ENCODE peak calls at places on chromosomes 1 and 21, in five cellular contexts. D, A, C, T and W are unnamed samples.

GRCh38 chr1:20719261-20719660 is 1.5 kb upstream of the KIF17 start:
- DNase-seq in D (no peak), A (no peak), C (no peak), T (no peak), W (no peak)

GRCh38 chr1:227225715-227226346 is 92.5 kb downstream of the CDC42BPA start:
- DNase-seq in D (no peak), A (peak), C (peak), T (peak), W (no peak)

GRCh38 chr21:44510508-44511218 is 29.3 kb downstream of the KRTAP10-1 start:
- DNase-seq in D (no peak), A (peak), C (peak), T (peak), W (peak)

GRCh38 chr1:151157067-151157531 is 650 bp downstream of the TNFAIP8L2 start:
- DNase-seq in D (no peak), A (no peak), C (no peak), T (no peak), W (no peak)

GRCh38 chr1:39671433-39671792 is 494 bp downstream of the NT5C1A start:
- DNase-seq in D (no peak), A (no peak), C (no peak), T (no peak), W (no peak)

GRCh38 chr1:214123061-214123784 is 135.4 kb downstream of the PROX1 start:
- DNase-seq in D (no peak), A (peak), C (peak), T (peak), W (peak)

GRCh38 chr21:25913488-25913887 is 178.7 kb downstream of the GABPA start:
- DNase-seq in D (no peak), A (no peak), C (no peak), T (no peak), W (no peak)

GRCh38 chr1:65141394-65141793 is 6.6 kb upstream of the AK4 start:
- DNase-seq in D (no peak), A (peak), C (no peak), T (peak), W (peak)

GRCh38 chr21:38439957-38440356 is 58.3 kb downstream of the ERG start:
- DNase-seq in D (no peak), A (no peak), C (no peak), T (no peak), W (no peak)

GRCh38 chr1:158140871-158141270 is 39.8 kb upstream of the CD1D start:
- DNase-seq in D (no peak), A (no peak), C (no peak), T (no peak), W (no peak)